ENCODE peak calls at places on chromosomes 4 and X, in seven cellular contexts. V is astrocyte of the spinal cord, E is progenitor cell of endocrine pancreas, C is GM06990, Y is thyroid gland, W is adrenal gland, F is Peyer's patch. H is an unnamed sample.

GRCh38 chr4:123162859-123163258 is 233.7 kb upstream of the SPRY1 start:
- DNase-seq in F (no peak), Y (no peak), W (no peak), V (no peak), C (no peak), E (no peak), H (no peak)

GRCh38 chrX:71144651-71145050 is at the start of gene NLGN3:
- DNase-seq in V (no peak), F (no peak), Y (no peak), E (no peak), C (no peak), W (no peak), H (peak)

GRCh38 chrX:3820170-3820569 is 106.7 kb upstream of the PRKX start:
- DNase-seq in E (no peak), F (no peak), C (no peak), W (no peak), V (peak), Y (no peak), H (no peak)

GRCh38 chr4:102757681-102758080 is 3.1 kb downstream of the MANBA start:
- DNase-seq in Y (no peak), E (no peak), F (no peak), W (no peak), C (no peak), V (no peak), H (no peak)

GRCh38 chr4:154124539-154125255 is 335.8 kb upstream of the SFRP2 start:
- DNase-seq in W (no peak), E (no peak), C (no peak), F (no peak), Y (no peak), V (peak), H (no peak)

GRCh38 chr4:184318852-184319251 is 101.2 kb upstream of the ENPP6 start:
- DNase-seq in V (no peak), C (peak), F (no peak), E (no peak), Y (no peak), W (no peak), H (no peak)

GRCh38 chr4:114474401-114474800 is 124.2 kb upstream of the UGT8 start:
- DNase-seq in E (no peak), V (peak), C (no peak), F (no peak), Y (no peak), W (no peak), H (no peak)

GRCh38 chr4:7124643-7125442 is 57.0 kb upstream of the GRPEL1 start:
- DNase-seq in C (no peak), F (no peak), E (no peak), V (peak), W (peak), Y (peak), H (peak)

GRCh38 chrX:51956441-51956840 is 63.0 kb downstream of the MAGED1 start:
- DNase-seq in V (no peak), F (no peak), E (no peak), Y (no peak), W (no peak), C (no peak), H (no peak)

GRCh38 chrX:52425710-52426245 is 57.0 kb downstream of the XAGE2 start:
- DNase-seq in W (no peak), F (no peak), C (no peak), Y (no peak), V (peak), E (no peak), H (no peak)

GRCh38 chr4:24615977-24616376 is 31.6 kb upstream of the DHX15 start:
- DNase-seq in Y (no peak), E (no peak), F (no peak), W (no peak), V (no peak), C (no peak), H (no peak)

GRCh38 chr4:39255266-39255665 is 72.9 kb downstream of the WDR19 start:
- DNase-seq in Y (no peak), V (peak), E (no peak), F (no peak), W (no peak), C (no peak), H (no peak)

GRCh38 chr4:118373614-118374255 is 20.9 kb upstream of the PRSS12 start:
- DNase-seq in C (no peak), V (peak), Y (no peak), W (no peak), F (no peak), E (no peak), H (no peak)

GRCh38 chr4:183383606-183384005 is 60.8 kb upstream of the CDKN2AIP start:
- DNase-seq in E (no peak), V (no peak), Y (no peak), F (no peak), C (no peak), W (no peak), H (no peak)

GRCh38 chr4:14180983-14181601 is 553.6 kb upstream of the BOD1L1 start:
- DNase-seq in F (no peak), Y (no peak), E (no peak), C (no peak), W (no peak), V (peak), H (no peak)

GRCh38 chrX:52368368-52369055 is at the start of gene XAGE2:
- DNase-seq in Y (no peak), W (no peak), C (no peak), V (no peak), E (no peak), F (no peak), H (no peak)

GRCh38 chrX:44314259-44314734 is 29.2 kb downstream of the EFHC2 start:
- DNase-seq in V (peak), F (no peak), E (no peak), C (no peak), Y (no peak), W (no peak), H (no peak)

GRCh38 chr4:8901335-8901734 is 29.7 kb upstream of the HMX1 start:
- DNase-seq in C (no peak), F (no peak), V (no peak), W (no peak), E (no peak), Y (no peak), H (no peak)

GRCh38 chr4:127145001-127145400 is 487.8 kb upstream of the INTU start:
- DNase-seq in F (no peak), E (no peak), V (no peak), Y (no peak), W (no peak), C (no peak), H (no peak)

GRCh38 chrX:128975716-128976115 is 547.6 kb downstream of the SMARCA1 start:
- DNase-seq in E (peak), Y (peak), W (peak), C (peak), V (peak), F (peak), H (peak)

GRCh38 chr4:81807386-81807785 is 335.7 kb upstream of the RASGEF1B start:
- DNase-seq in W (no peak), E (no peak), C (no peak), F (no peak), Y (no peak), V (no peak), H (no peak)

GRCh38 chrX:74925210-74926088 is at the start of gene NEXMIF:
- DNase-seq in F (no peak), C (peak), E (peak), Y (peak), V (no peak), W (peak), H (peak)

GRCh38 chrX:50903387-50904027 is 7.0 kb upstream of the BMP15 start:
- DNase-seq in E (peak), Y (peak), F (no peak), V (peak), C (no peak), W (peak), H (peak)

GRCh38 chrX:40140706-40141499 is 43.1 kb upstream of the BCOR start:
- DNase-seq in E (no peak), V (peak), W (no peak), C (no peak), Y (peak), F (no peak), H (peak)

GRCh38 chrX:334331-334891 is 15.8 kb upstream of the GTPBP6 start:
- DNase-seq in C (no peak), Y (no peak), E (no peak), V (no peak), F (no peak), W (no peak), H (no peak)

GRCh38 chrX:140572724-140573123 is 67.9 kb upstream of the SOX3 start:
- DNase-seq in E (peak), W (peak), C (no peak), F (no peak), V (peak), Y (peak), H (peak)
- TF ChIP-seq CTCF in E (peak), W (peak), C (peak), F (peak), V (peak), Y (peak), H (peak)

DNA sequence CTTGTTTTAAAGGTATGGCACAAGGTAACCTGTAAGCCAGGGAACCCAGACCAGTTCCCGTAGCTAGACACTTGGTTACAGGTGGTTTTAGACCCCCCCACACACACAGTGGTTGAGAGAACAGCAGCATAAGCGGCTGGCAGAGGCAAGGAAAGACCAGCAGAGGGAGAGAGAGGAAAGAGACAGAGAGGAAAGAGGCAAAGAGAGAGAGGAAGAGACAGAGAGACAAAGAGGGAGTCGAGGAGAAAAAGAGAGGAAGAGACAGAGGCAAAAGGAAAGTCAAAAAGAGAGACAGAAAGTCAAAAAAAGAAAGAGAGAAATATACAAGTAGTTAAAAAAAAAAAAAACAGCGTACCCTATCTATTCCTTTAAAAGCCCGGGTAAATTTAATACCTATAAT is 19.5 kb upstream of the PCSK1N start:
- DNase-seq in Y (no peak), E (no peak), C (no peak), F (no peak), W (no peak), V (no peak), H (no peak)
- TF ChIP-seq CTCF in Y (no peak), E (peak), C (no peak), F (no peak), W (no peak), V (peak), H (no peak)

GRCh38 chr4:158578476-158578875 is 56.8 kb downstream of the RXFP1 start:
- DNase-seq in V (peak), E (no peak), C (no peak), F (no peak), Y (no peak), W (no peak), H (no peak)
- TF ChIP-seq CTCF in V (peak), E (no peak), C (peak), F (no peak), Y (no peak), W (no peak), H (no peak)

GRCh38 chr4:15331930-15332329 is 95.9 kb upstream of the C1QTNF7 start:
- DNase-seq in Y (no peak), E (no peak), V (no peak), W (no peak), C (no peak), F (no peak), H (no peak)
- TF ChIP-seq CTCF in Y (no peak), E (no peak), V (no peak), W (no peak), C (no peak), F (no peak), H (no peak)

GRCh38 chr4:173257732-173258717 is 76.1 kb downstream of the HMGB2 start:
- DNase-seq in E (peak), W (peak), Y (peak), C (peak), F (no peak), V (peak), H (peak)
- TF ChIP-seq CTCF in E (peak), W (peak), Y (peak), C (peak), F (peak), V (peak), H (peak)

GRCh38 chr4:48908687-48909086 is 2.1 kb upstream of the OCIAD2 start:
- DNase-seq in Y (no peak), V (no peak), F (no peak), E (no peak), C (no peak), W (no peak), H (no peak)
- TF ChIP-seq CTCF in Y (no peak), V (no peak), F (no peak), E (no peak), C (no peak), W (no peak), H (no peak)

GRCh38 chr4:158065176-158065575 is 107.6 kb downstream of the GASK1B start:
- DNase-seq in F (no peak), C (no peak), E (no peak), W (no peak), V (no peak), Y (no peak), H (no peak)
- TF ChIP-seq CTCF in F (no peak), C (no peak), E (no peak), W (no peak), V (no peak), Y (no peak), H (no peak)

H was measured in nephron progenitor cell.